ENCODE peak calls at places on chromosomes 2 and 18, in nine cellular contexts. F is fibroblast of lung, E is suprapubic skin, U is coronary artery, W is vagina, L is HepG2, G is astrocyte, H is spleen, R is body of pancreas. D is an unnamed sample.
A peak's percentile ranks its signal among the peaks of the same experiment; 100 is the strongest.

GRCh38 chr2:56807861-56808260 is 624.1 kb downstream of the CCDC85A start:
- DNase-seq in G (no peak), U (no peak), H (no peak), R (no peak), E (no peak), W (no peak), F (no peak), L (no peak), D (no peak)

GRCh38 chr2:239735131-239735828 is 289.9 kb downstream of the NDUFA10 start:
- DNase-seq in W (no peak), H (peak; percentile 72), G (no peak), U (no peak), R (no peak), E (no peak), L (peak; percentile 32), F (no peak), D (no peak)

GRCh38 chr2:190879474-190880373 is 897 bp upstream of the GLS start:
- DNase-seq in F (no peak), E (no peak), L (no peak), R (peak; percentile 40), W (no peak), H (no peak), G (peak; percentile 51), U (no peak), D (no peak)

GRCh38 chr2:128305555-128306080 is 13.1 kb downstream of the HS6ST1 start:
- DNase-seq in L (no peak), U (no peak), R (peak; percentile 39), H (peak; percentile 74), W (no peak), G (no peak), E (no peak), F (no peak), D (peak; percentile 80)

GRCh38 chr2:208984376-208985100 is 439.3 kb upstream of the MAP2 start:
- DNase-seq in W (no peak), R (peak; percentile 8), F (no peak), U (no peak), G (peak; percentile 11), L (no peak), H (no peak), E (no peak), D (peak; percentile 79)

GRCh38 chr2:167793725-167794124 is 453.7 kb downstream of the STK39 start:
- DNase-seq in L (no peak), G (no peak), F (no peak), R (no peak), U (no peak), E (no peak), W (no peak), H (no peak), D (no peak)

GRCh38 chr2:25851740-25852503 is 26.4 kb downstream of the ASXL2 start:
- DNase-seq in G (peak; percentile 91), W (no peak), F (peak; percentile 89), U (no peak), H (no peak), R (no peak), E (no peak), L (peak; percentile 86), D (peak; percentile 32)

GRCh38 chr2:128314348-128315121 is 4.1 kb downstream of the HS6ST1 start:
- DNase-seq in E (peak; percentile 57), R (peak; percentile 68), F (no peak), H (no peak), L (no peak), G (no peak), U (no peak), W (no peak), D (no peak)

GRCh38 chr2:99488587-99488998 is 1.2 kb downstream of the REV1 start:
- DNase-seq in E (no peak), U (no peak), H (no peak), R (no peak), L (peak; percentile 83), W (no peak), G (peak; percentile 34), F (peak; percentile 32), D (no peak)

GRCh38 chr18:58285731-58286130 is 241.7 kb downstream of the NEDD4L start:
- DNase-seq in G (no peak), L (peak; percentile 46), R (no peak), E (no peak), W (no peak), H (no peak), F (no peak), U (no peak), D (no peak)

GRCh38 chr18:13703899-13704298 is 22.5 kb downstream of the FAM210A start:
- DNase-seq in W (no peak), R (no peak), H (no peak), U (no peak), E (no peak), F (peak; percentile 23), G (peak; percentile 18), L (peak; percentile 13), D (no peak)

GRCh38 chr2:10375570-10376266 is 72.4 kb downstream of the ODC1 start:
- DNase-seq in U (no peak), R (no peak), G (no peak), H (no peak), L (no peak), E (no peak), F (no peak), W (no peak), D (no peak)

DNA sequence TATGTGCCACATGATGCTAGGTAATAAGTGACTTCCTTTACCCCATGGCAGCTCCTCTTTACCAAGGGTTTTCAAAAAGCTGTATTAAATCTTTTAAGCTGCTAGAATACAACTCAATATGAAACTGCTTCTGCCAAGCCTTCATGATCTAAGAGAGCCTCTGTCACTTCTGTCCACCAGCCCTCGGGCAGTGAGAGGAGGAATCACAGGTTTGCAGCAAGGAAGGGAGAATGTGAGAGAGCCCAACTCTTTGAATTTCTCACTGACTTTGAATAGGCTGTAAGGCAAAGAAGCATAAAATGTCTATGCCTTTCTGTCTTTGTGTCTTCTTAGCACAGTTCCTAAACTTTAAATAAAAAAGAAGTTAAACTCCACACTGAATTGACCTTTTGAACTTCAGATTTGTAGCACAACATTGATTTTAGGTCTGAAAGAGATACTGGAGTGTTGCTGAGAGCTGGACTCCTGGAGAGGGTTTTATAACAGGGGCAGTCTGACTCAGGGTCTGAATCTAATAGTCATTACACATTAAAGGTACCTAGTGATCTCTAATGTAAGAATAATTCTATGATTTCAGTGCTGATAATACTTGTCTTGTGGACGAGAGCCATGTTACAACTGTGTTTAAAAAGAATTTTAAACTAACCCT is 48.1 kb upstream of the SATB2 start:
- DNase-seq in E (no peak), U (no peak), W (no peak), H (no peak), R (no peak), G (no peak), L (no peak), F (no peak), D (no peak)
- H3K27ac ChIP-seq in E (no peak overlapping the region), U (no peak overlapping the region), W (no peak overlapping the region), H (no peak overlapping the region), R (no peak overlapping the region), G (no peak overlapping the region), L (no peak overlapping the region), F (no peak overlapping the region), D (no peak overlapping the region)

GRCh38 chr2:88809216-88809615 is 117.7 kb downstream of the RPIA start:
- DNase-seq in G (no peak), W (no peak), H (no peak), E (no peak), F (no peak), U (no peak), R (no peak), L (no peak), D (no peak)

GRCh38 chr2:88811681-88812080 is 120.2 kb downstream of the RPIA start:
- DNase-seq in F (no peak), U (no peak), G (no peak), W (no peak), E (no peak), L (no peak), H (no peak), R (no peak), D (no peak)

GRCh38 chr2:88810488-88810887 is 119.0 kb downstream of the RPIA start:
- DNase-seq in H (no peak), G (no peak), W (no peak), R (no peak), L (no peak), U (no peak), E (no peak), F (no peak), D (no peak)

GRCh38 chr2:88810017-88810416 is 118.5 kb downstream of the RPIA start:
- DNase-seq in G (no peak), F (no peak), R (peak; percentile 18), H (no peak), E (no peak), L (no peak), W (no peak), U (no peak), D (no peak)

DNA sequence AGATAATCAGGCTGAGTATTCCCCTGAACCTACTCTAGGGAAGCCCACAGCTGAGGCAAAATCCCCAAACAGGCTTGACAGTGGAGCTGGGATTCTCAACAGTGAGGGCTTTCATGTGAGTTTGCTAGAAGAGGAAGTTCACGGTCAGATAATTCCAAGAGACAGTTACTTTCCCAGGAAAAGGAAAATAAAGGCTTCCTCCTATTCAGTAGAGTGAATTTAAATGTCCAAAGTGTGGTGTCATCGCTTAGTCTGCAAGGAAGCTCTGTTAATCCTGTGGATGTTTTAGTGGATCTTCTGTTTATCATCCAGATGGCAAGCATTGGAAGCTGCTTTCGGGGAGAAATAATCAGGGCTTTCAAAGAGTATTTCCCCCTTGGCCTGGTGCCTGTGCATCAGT is 119.8 kb downstream of the RPIA start:
- DNase-seq in L (no peak), R (no peak), F (no peak), W (no peak), U (no peak), E (no peak), H (no peak), G (no peak), D (no peak)
- TF ChIP-seq CTCF in L (no peak), R (no peak), F (no peak), W (no peak), U (no peak), E (no peak), H (no peak), G (no peak), D (no peak)

GRCh38 chr2:142880275-142880674 is 2.8 kb downstream of the KYNU start:
- DNase-seq in W (no peak), R (no peak), G (peak; percentile 82), L (peak; percentile 44), E (no peak), F (peak; percentile 52), U (no peak), H (no peak), D (peak; percentile 76)
- H3K27ac ChIP-seq in W (no peak overlapping the region), R (no peak overlapping the region), G (peak overlapping the region; percentile 16), L (peak overlapping the region; percentile 15), E (no peak overlapping the region), F (no peak overlapping the region), U (no peak overlapping the region), H (no peak overlapping the region), D (peak overlapping the region; percentile 39)

DNA sequence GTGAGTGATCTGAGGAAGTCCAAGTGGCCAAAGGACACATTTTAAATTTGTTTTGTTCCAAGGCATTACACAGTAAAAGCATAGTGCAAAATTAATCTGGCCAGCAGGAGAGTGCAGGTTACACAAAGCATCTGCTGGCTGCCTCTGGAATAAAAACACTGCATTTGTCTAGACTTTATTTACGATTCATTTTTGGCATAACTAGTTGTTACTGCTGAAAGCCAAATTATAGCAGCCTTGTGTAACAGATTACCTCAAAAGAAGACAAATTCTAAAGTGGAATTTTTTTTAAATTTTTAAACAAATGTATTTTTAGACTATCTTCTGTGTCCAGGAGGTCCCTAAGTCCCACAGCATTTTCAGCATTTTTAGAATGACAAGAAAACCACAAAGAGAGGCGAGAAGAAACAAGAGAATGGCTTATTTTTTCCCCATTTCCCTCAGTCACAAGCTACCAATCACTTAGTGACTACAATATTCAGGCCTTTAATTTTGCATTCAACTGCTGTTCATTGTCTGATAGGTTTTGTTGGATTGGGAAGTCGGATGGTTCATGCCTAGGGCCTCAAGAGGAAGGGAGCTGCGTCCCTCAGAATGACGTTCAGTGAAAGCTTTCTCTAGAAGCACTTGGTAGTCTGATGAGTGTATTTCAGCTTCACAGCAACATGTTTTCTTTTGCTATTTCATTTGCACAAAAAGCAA is 46.0 kb downstream of the TMEFF2 start:
- DNase-seq in L (no peak), W (no peak), F (peak; percentile 71), H (no peak), G (peak; percentile 90), E (no peak), U (no peak), R (no peak), D (no peak)
- TF ChIP-seq CTCF in L (no peak), W (no peak), F (peak; percentile 28), H (no peak), G (peak; percentile 22), E (no peak), U (no peak), R (no peak), D (no peak)